ENCODE peak calls at places on chromosomes 1 and 21, in seven cellular contexts. S, I, O, Q, Y, M and U are unnamed samples.

GRCh38 chr1:33297911-33298622 is 22.8 kb downstream of the A3GALT2 start:
- DNase-seq in I (no peak), O (no peak), Y (no peak), Q (no peak), S (no peak), M (no peak), U (no peak)

GRCh38 chr1:23910144-23910543 is 3.0 kb downstream of the CNR2 start:
- DNase-seq in S (no peak), I (no peak), M (no peak), O (no peak), Y (peak; percentile 66), Q (no peak), U (no peak)

GRCh38 chr1:3126756-3127718 is 58.0 kb downstream of the PRDM16 start:
- DNase-seq in S (no peak), Q (no peak), Y (no peak), I (no peak), M (no peak), O (no peak), U (no peak)

GRCh38 chr1:17509320-17509719 is 30.2 kb upstream of the ARHGEF10L start:
- DNase-seq in Y (no peak), M (no peak), O (no peak), I (no peak), S (no peak), Q (no peak), U (no peak)

GRCh38 chr1:184888505-184888904 is 85.8 kb downstream of the NIBAN1 start:
- DNase-seq in Y (no peak), O (no peak), Q (peak; percentile 44), I (peak; percentile 64), S (peak; percentile 59), M (no peak), U (no peak)

GRCh38 chr1:210536263-210536961 is 207.7 kb downstream of the HHAT start:
- DNase-seq in Y (no peak), I (no peak), O (no peak), S (no peak), Q (no peak), M (no peak), U (no peak)

GRCh38 chr21:45555251-45555556 is 13.0 kb upstream of the SLC19A1 start:
- DNase-seq in S (no peak), M (no peak), O (no peak), Y (no peak), I (no peak), Q (no peak), U (no peak)

GRCh38 chr1:238252033-238252802 is 361.5 kb upstream of the ZP4 start:
- DNase-seq in Q (peak; percentile 58), O (peak; percentile 82), M (peak; percentile 91), I (peak; percentile 43), Y (peak; percentile 19), S (peak; percentile 40), U (no peak)

GRCh38 chr1:200925821-200926220 is 31.1 kb downstream of the INAVA start:
- DNase-seq in Y (no peak), I (peak; percentile 40), O (no peak), S (peak; percentile 68), Q (peak; percentile 51), M (peak; percentile 10), U (no peak)

GRCh38 chr1:222557574-222557973 is 9.7 kb upstream of the HHIPL2 start:
- DNase-seq in S (no peak), Y (no peak), I (no peak), Q (no peak), O (no peak), M (no peak), U (no peak)

GRCh38 chr1:92831368-92831761 is 475 bp upstream of the RPL5 start:
- DNase-seq in S (no peak), Q (no peak), O (peak; percentile 19), Y (no peak), M (peak; percentile 57), I (no peak), U (no peak)

GRCh38 chr1:39729030-39729429 is 9.7 kb upstream of the PPIE start:
- DNase-seq in I (peak; percentile 26), O (no peak), M (no peak), S (peak; percentile 58), Y (no peak), Q (peak; percentile 31), U (no peak)

GRCh38 chr1:61163794-61164193 is 81.4 kb downstream of the NFIA start:
- DNase-seq in Q (no peak), Y (no peak), I (no peak), M (no peak), O (no peak), S (no peak), U (no peak)

GRCh38 chr1:11132571-11133293 is 33.1 kb upstream of the EXOSC10 start:
- DNase-seq in I (no peak), O (no peak), S (no peak), Y (no peak), M (peak; percentile 50), Q (no peak), U (no peak)

GRCh38 chr1:25642710-25643109 is 26.1 kb downstream of the MAN1C1 start:
- DNase-seq in Q (no peak), Y (no peak), O (no peak), I (peak; percentile 39), M (peak; percentile 45), S (no peak), U (no peak)

GRCh38 chr1:204134103-204134502 is 17.7 kb downstream of the ETNK2 start:
- DNase-seq in O (no peak), M (no peak), S (no peak), Y (no peak), I (no peak), Q (no peak), U (no peak)

GRCh38 chr1:165290143-165290542 is 66.4 kb downstream of the LMX1A start:
- DNase-seq in I (no peak), S (no peak), Y (no peak), M (no peak), O (no peak), Q (peak; percentile 4), U (no peak)
- TF ChIP-seq CTCF in I (no peak), S (no peak), Y (peak; percentile 47), M (peak; percentile 51), O (no peak), Q (no peak), U (no peak)

DNA sequence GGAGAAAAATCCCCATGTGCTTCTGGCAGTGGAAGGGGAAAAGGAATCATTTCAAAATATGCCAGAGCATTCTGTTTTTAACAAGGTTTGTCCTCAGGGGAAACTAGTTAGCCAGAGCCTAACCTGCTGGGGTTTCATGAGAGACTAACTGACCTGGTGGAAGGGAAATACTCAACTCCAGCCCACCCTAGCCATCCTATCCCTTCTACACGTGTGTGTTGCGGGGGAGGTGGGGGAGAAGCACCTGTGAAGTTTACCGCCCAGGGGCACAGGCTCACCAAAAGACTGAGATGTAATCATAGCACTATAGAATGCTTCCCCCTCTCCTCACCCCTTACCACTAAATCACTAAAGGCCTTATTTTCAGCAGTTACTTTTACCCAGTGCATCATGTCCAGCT is 139.5 kb downstream of the GRIK3 start:
- DNase-seq in Y (no peak), O (no peak), I (no peak), Q (no peak), M (no peak), S (no peak), U (no peak)
- TF ChIP-seq CTCF in Y (no peak), O (no peak), I (no peak), Q (no peak), M (no peak), S (no peak), U (no peak)

DNA sequence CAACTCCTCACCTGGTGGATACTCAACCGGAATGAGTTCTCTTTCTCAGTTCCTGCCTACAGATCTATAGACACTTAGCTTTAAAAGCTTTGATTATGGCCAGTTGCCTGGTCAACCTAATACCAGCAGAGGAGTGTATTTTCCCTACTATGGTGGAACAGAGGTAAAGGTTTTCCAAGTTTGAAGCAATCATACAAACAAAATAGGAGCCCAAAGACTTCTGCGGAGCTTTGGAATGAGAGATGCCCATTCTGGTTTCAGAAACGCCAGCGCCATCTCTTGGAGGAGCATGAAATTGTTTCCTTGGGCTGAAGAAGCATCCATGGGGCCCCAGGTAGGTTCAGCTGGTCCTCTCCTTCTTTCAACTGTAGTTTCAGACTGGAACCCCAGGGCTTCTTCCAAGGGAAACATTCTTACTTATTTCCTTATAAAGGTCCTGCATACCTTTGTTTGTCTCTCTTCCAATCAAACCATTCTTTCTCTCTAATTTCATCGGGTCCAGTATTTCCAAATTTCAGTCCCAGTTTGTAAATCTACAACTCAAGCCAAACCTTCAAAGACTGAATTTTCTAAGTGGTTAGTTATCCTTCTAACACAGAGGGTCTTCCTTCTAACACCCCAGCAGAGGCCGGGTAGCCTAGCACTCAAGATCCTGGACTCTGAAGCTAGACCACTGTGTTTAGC is 95.9 kb downstream of the KCNJ15 start:
- DNase-seq in M (peak; percentile 92), O (peak; percentile 63), Y (no peak), S (peak; percentile 73), Q (peak; percentile 69), I (peak; percentile 55), U (peak; percentile 59)
- TF ChIP-seq CTCF in M (peak; percentile 89), O (peak; percentile 68), Y (peak; percentile 68), S (peak; percentile 82), Q (peak; percentile 80), I (peak; percentile 89), U (peak; percentile 96)

DNA sequence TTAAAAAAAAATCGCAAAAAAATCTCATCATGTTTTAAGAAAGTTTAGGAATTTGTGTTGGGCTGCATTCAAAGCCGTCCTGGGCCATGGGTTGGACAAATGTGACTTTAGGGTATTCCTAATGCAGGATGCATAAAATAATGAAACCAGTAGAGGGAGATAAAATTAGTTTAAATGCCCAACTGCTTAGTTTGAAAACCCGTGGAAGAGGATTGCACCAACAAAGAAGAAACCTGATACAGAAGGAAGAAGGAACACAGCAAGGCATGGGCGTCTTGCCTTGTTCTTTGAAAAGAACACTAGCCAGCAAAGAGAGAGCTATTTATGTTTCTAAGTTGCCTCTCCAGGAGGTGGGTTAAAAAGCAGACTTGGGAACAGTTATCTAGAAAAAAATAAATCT is 37.9 kb downstream of the WDR3 start:
- DNase-seq in M (no peak), O (no peak), Q (peak; percentile 22), S (peak; percentile 60), Y (no peak), I (peak; percentile 46), U (no peak)
- TF ChIP-seq CTCF in M (peak; percentile 35), O (no peak), Q (peak; percentile 13), S (peak; percentile 38), Y (peak; percentile 34), I (peak; percentile 14), U (no peak)

DNA sequence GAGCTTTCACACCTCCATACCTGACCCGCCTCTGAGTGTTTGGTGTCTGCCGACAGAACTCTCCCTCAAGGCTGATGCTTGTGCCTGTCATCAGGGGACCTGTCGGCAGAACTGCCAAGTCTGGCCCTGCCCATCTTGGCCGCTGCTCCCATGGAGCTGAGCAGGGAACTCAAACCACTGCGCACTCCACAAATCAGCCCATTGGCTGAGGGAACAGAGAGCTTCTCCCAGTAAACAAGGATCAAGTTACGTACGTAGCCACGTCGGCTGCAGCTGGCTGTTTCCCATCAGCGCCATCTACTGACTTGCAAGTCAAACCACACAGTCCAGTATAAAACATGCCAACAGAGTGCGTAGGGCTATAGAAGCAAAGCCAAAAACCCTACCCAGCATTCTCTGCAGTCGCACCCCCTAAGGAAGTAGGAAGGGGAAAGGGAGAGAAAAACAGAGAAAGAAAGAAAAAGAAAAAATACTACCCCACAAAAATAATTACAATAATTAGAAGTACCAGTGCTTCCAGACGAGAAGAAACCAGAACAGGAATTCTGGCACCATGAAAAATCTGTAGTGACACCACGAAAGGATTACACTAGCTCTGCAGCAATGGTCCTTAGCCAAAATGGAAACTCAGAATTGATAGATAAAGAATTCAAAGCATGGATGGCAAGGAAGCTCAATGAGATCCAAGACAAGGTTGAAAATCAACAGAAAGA is 13.1 kb downstream of the KRTAP13-1 start:
- DNase-seq in M (peak; percentile 97), Q (peak; percentile 83), Y (no peak), S (peak; percentile 87), O (peak; percentile 89), I (peak; percentile 0), U (no peak)
- TF ChIP-seq CTCF in M (peak; percentile 86), Q (peak; percentile 82), Y (peak; percentile 55), S (peak; percentile 83), O (peak; percentile 26), I (peak; percentile 17), U (no peak)